ENCODE peak calls at places on chromosomes 16 and 17, in six cellular contexts. One of them, this sample, is unnamed.

GRCh38 chr17:45168991-45169752 is 7.5 kb downstream of the HEXIM2 start:
- DNase-seq in A549: no peak
- DNase-seq in IMR-90: no peak
- DNase-seq in GM12878: no peak
- DNase-seq in HepG2: no peak
- DNase-seq in K562: no peak
- DNase-seq in this sample: no peak

GRCh38 chr17:60305141-60305540 is 86.8 kb downstream of the USP32 start:
- DNase-seq in A549: no peak
- DNase-seq in IMR-90: no peak
- DNase-seq in GM12878: peak; percentile 59
- DNase-seq in HepG2: peak; percentile 39
- DNase-seq in K562: peak; percentile 44
- DNase-seq in this sample: no peak

GRCh38 chr16:2482181-2483107 is 7.5 kb downstream of the TBC1D24 start:
- DNase-seq in A549: no peak
- DNase-seq in IMR-90: peak; percentile 71
- DNase-seq in GM12878: no peak
- DNase-seq in HepG2: no peak
- DNase-seq in K562: no peak
- DNase-seq in this sample: no peak

GRCh38 chr17:28334666-28335200 is 539 bp downstream of the IFT20 start:
- DNase-seq in A549: no peak
- DNase-seq in IMR-90: peak; percentile 63
- DNase-seq in GM12878: no peak
- DNase-seq in HepG2: no peak
- DNase-seq in K562: no peak
- DNase-seq in this sample: no peak

GRCh38 chr16:49854227-49855203 is 1.4 kb downstream of the ZNF423 start:
- DNase-seq in A549: peak; percentile 31
- DNase-seq in IMR-90: no peak
- DNase-seq in GM12878: no peak
- DNase-seq in HepG2: no peak
- DNase-seq in K562: no peak
- DNase-seq in this sample: peak; percentile 59

GRCh38 chr17:28612936-28613872 is 781 bp downstream of the RSKR start:
- DNase-seq in A549: peak; percentile 56
- DNase-seq in IMR-90: peak; percentile 22
- DNase-seq in GM12878: no peak
- DNase-seq in HepG2: peak; percentile 52
- DNase-seq in K562: peak; percentile 68
- DNase-seq in this sample: peak; percentile 41

GRCh38 chr16:50247906-50248608 is 18.3 kb upstream of the ADCY7 start:
- DNase-seq in A549: no peak
- DNase-seq in IMR-90: no peak
- DNase-seq in GM12878: no peak
- DNase-seq in HepG2: no peak
- DNase-seq in K562: no peak
- DNase-seq in this sample: no peak

GRCh38 chr17:49519781-49520180 is 24.7 kb downstream of the NGFR start:
- DNase-seq in A549: no peak
- DNase-seq in IMR-90: no peak
- DNase-seq in GM12878: no peak
- DNase-seq in HepG2: no peak
- DNase-seq in K562: no peak
- DNase-seq in this sample: no peak

GRCh38 chr17:64441772-64442549 is 7.0 kb upstream of the MILR1 start:
- DNase-seq in A549: no peak
- DNase-seq in IMR-90: peak; percentile 54
- DNase-seq in GM12878: no peak
- DNase-seq in HepG2: peak; percentile 47
- DNase-seq in K562: peak; percentile 38
- DNase-seq in this sample: no peak

GRCh38 chr17:42853597-42853967 is 2.6 kb downstream of the AOC3 start:
- DNase-seq in A549: no peak
- DNase-seq in IMR-90: no peak
- DNase-seq in GM12878: no peak
- DNase-seq in HepG2: no peak
- DNase-seq in K562: no peak
- DNase-seq in this sample: no peak

GRCh38 chr16:50253511-50253903 is 12.8 kb upstream of the ADCY7 start:
- DNase-seq in A549: no peak
- DNase-seq in IMR-90: no peak
- DNase-seq in GM12878: no peak
- DNase-seq in HepG2: no peak
- DNase-seq in K562: no peak
- DNase-seq in this sample: no peak

GRCh38 chr17:40910441-40910841 is 25.4 kb upstream of the KRT20 start:
- DNase-seq in A549: no peak
- DNase-seq in IMR-90: peak; percentile 55
- DNase-seq in GM12878: no peak
- DNase-seq in HepG2: no peak
- DNase-seq in K562: no peak
- DNase-seq in this sample: no peak

GRCh38 chr17:65572581-65573282 is 11.3 kb upstream of the AXIN2 start:
- DNase-seq in A549: no peak
- DNase-seq in IMR-90: no peak
- DNase-seq in GM12878: no peak
- DNase-seq in HepG2: peak; percentile 68
- DNase-seq in K562: no peak
- DNase-seq in this sample: no peak

GRCh38 chr17:27666831-27667560 is 36.0 kb downstream of the LGALS9 start:
- DNase-seq in A549: no peak
- DNase-seq in IMR-90: no peak
- DNase-seq in GM12878: no peak
- DNase-seq in HepG2: no peak
- DNase-seq in K562: no peak
- DNase-seq in this sample: no peak

GRCh38 chr16:21194771-21195301 is 16.5 kb downstream of the ZP2 start:
- DNase-seq in A549: no peak
- DNase-seq in IMR-90: no peak
- DNase-seq in GM12878: no peak
- DNase-seq in HepG2: no peak
- DNase-seq in K562: no peak
- DNase-seq in this sample: no peak

GRCh38 chr16:69179255-69180010 is 7.5 kb upstream of the SNTB2 start:
- DNase-seq in A549: no peak
- DNase-seq in IMR-90: peak; percentile 84
- DNase-seq in GM12878: no peak
- DNase-seq in HepG2: peak; percentile 40
- DNase-seq in K562: no peak
- DNase-seq in this sample: no peak

GRCh38 chr17:30345527-30346075 is 11.7 kb upstream of the TMIGD1 start:
- DNase-seq in A549: no peak
- DNase-seq in IMR-90: no peak
- DNase-seq in GM12878: no peak
- DNase-seq in HepG2: peak; percentile 71
- DNase-seq in K562: peak; percentile 64
- DNase-seq in this sample: no peak

GRCh38 chr17:76076765-76077581 is 2.0 kb upstream of the ZACN start:
- DNase-seq in A549: no peak
- DNase-seq in IMR-90: peak; percentile 41
- DNase-seq in GM12878: no peak
- DNase-seq in HepG2: no peak
- DNase-seq in K562: no peak
- DNase-seq in this sample: no peak

GRCh38 chr16:86534779-86535605 is 20.0 kb downstream of the MTHFSD start:
- DNase-seq in A549: no peak
- DNase-seq in IMR-90: no peak
- DNase-seq in GM12878: no peak
- DNase-seq in HepG2: no peak
- DNase-seq in K562: no peak
- DNase-seq in this sample: no peak

GRCh38 chr17:81097134-81097942 is 62.4 kb downstream of the BAIAP2 start:
- DNase-seq in A549: peak; percentile 84
- DNase-seq in IMR-90: peak; percentile 84
- DNase-seq in GM12878: no peak
- DNase-seq in HepG2: peak; percentile 65
- DNase-seq in K562: peak; percentile 93
- DNase-seq in this sample: peak; percentile 75

GRCh38 chr16:67013823-67014640 is 14.9 kb upstream of the CBFB start:
- DNase-seq in A549: peak; percentile 41
- DNase-seq in IMR-90: peak; percentile 46
- DNase-seq in GM12878: no peak
- DNase-seq in HepG2: peak; percentile 46
- DNase-seq in K562: peak; percentile 80
- DNase-seq in this sample: peak; percentile 73

GRCh38 chr17:55381017-55381770 is 40.4 kb downstream of the MMD start:
- DNase-seq in A549: no peak
- DNase-seq in IMR-90: no peak
- DNase-seq in GM12878: no peak
- DNase-seq in HepG2: no peak
- DNase-seq in K562: no peak
- DNase-seq in this sample: no peak

GRCh38 chr17:55377885-55378284 is 43.8 kb downstream of the MMD start:
- DNase-seq in A549: no peak
- DNase-seq in IMR-90: no peak
- DNase-seq in GM12878: no peak
- DNase-seq in HepG2: no peak
- DNase-seq in K562: peak; percentile 46
- DNase-seq in this sample: no peak
- TF ChIP-seq BHLHE40 in A549: no peak
- TF ChIP-seq BHLHE40 in IMR-90: no peak
- TF ChIP-seq BHLHE40 in GM12878: no peak
- TF ChIP-seq BHLHE40 in HepG2: no peak
- TF ChIP-seq BHLHE40 in K562: no peak
- TF ChIP-seq BHLHE40 in this sample: no peak

GRCh38 chr17:12037970-12038369 is 17.3 kb downstream of the MAP2K4 start:
- DNase-seq in A549: no peak
- DNase-seq in IMR-90: no peak
- DNase-seq in GM12878: no peak
- DNase-seq in HepG2: no peak
- DNase-seq in K562: no peak
- DNase-seq in this sample: no peak

GRCh38 chr17:12046786-12047185 is 26.1 kb downstream of the MAP2K4 start:
- DNase-seq in A549: no peak
- DNase-seq in IMR-90: no peak
- DNase-seq in GM12878: no peak
- DNase-seq in HepG2: no peak
- DNase-seq in K562: peak; percentile 9
- DNase-seq in this sample: no peak

GRCh38 chr17:12040478-12040877 is 19.8 kb downstream of the MAP2K4 start:
- DNase-seq in A549: no peak
- DNase-seq in IMR-90: peak; percentile 23
- DNase-seq in GM12878: no peak
- DNase-seq in HepG2: no peak
- DNase-seq in K562: no peak
- DNase-seq in this sample: no peak

GRCh38 chr17:12043702-12044101 is 23.0 kb downstream of the MAP2K4 start:
- DNase-seq in A549: no peak
- DNase-seq in IMR-90: no peak
- DNase-seq in GM12878: no peak
- DNase-seq in HepG2: no peak
- DNase-seq in K562: no peak
- DNase-seq in this sample: no peak

DNA sequence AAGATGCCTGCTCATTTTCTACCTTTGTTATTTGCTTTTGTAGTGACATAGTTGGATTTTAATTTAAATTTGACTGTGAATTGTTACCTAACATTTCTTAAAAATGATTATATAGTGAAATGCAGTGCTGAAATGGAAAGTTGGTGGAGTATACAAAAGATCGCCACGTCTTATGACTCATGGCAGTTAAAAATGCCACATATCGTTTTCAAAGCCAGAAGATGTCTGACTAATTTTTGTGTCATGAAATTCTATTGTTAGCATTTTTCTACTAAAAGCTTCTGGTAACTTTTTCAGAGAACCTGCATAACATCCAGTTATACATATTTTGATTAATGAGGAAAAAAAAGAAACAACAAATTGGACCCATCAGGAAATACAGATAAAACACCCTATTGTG is 20.6 kb downstream of the MAP2K4 start:
- DNase-seq in A549: peak; percentile 37
- DNase-seq in IMR-90: peak; percentile 87
- DNase-seq in GM12878: no peak
- DNase-seq in HepG2: no peak
- DNase-seq in K562: no peak
- DNase-seq in this sample: no peak
- TF ChIP-seq BHLHE40 in A549: no peak
- TF ChIP-seq BHLHE40 in IMR-90: no peak
- TF ChIP-seq BHLHE40 in GM12878: no peak
- TF ChIP-seq BHLHE40 in HepG2: no peak
- TF ChIP-seq BHLHE40 in K562: no peak
- TF ChIP-seq BHLHE40 in this sample: no peak

GRCh38 chr16:53085539-53086450 is 31.0 kb downstream of the CHD9 start:
- DNase-seq in A549: no peak
- DNase-seq in IMR-90: no peak
- DNase-seq in GM12878: no peak
- DNase-seq in HepG2: no peak
- DNase-seq in K562: no peak
- DNase-seq in this sample: no peak
- TF ChIP-seq BHLHE40 in A549: no peak
- TF ChIP-seq BHLHE40 in IMR-90: no peak
- TF ChIP-seq BHLHE40 in GM12878: no peak
- TF ChIP-seq BHLHE40 in HepG2: no peak
- TF ChIP-seq BHLHE40 in K562: no peak
- TF ChIP-seq BHLHE40 in this sample: no peak

GRCh38 chr16:37511-37910 is 15.9 kb downstream of the POLR3K start:
- DNase-seq in A549: no peak
- DNase-seq in IMR-90: no peak
- DNase-seq in GM12878: no peak
- DNase-seq in HepG2: no peak
- DNase-seq in K562: no peak
- DNase-seq in this sample: no peak

GRCh38 chr16:36336-36984 is 16.9 kb downstream of the POLR3K start:
- DNase-seq in A549: no peak
- DNase-seq in IMR-90: no peak
- DNase-seq in GM12878: no peak
- DNase-seq in HepG2: no peak
- DNase-seq in K562: no peak
- DNase-seq in this sample: no peak

GRCh38 chr16:33877-34707 is 19.3 kb downstream of the POLR3K start:
- DNase-seq in A549: no peak
- DNase-seq in IMR-90: no peak
- DNase-seq in GM12878: no peak
- DNase-seq in HepG2: no peak
- DNase-seq in K562: no peak
- DNase-seq in this sample: no peak

GRCh38 chr16:35776-36305 is 17.6 kb downstream of the POLR3K start:
- DNase-seq in A549: no peak
- DNase-seq in IMR-90: no peak
- DNase-seq in GM12878: no peak
- DNase-seq in HepG2: no peak
- DNase-seq in K562: no peak
- DNase-seq in this sample: no peak

GRCh38 chr16:35011-35775 is 18.2 kb downstream of the POLR3K start:
- DNase-seq in A549: no peak
- DNase-seq in IMR-90: no peak
- DNase-seq in GM12878: no peak
- DNase-seq in HepG2: no peak
- DNase-seq in K562: no peak
- DNase-seq in this sample: no peak
- TF ChIP-seq BHLHE40 in A549: no peak
- TF ChIP-seq BHLHE40 in IMR-90: no peak
- TF ChIP-seq BHLHE40 in GM12878: peak; percentile 22
- TF ChIP-seq BHLHE40 in HepG2: no peak
- TF ChIP-seq BHLHE40 in K562: no peak
- TF ChIP-seq BHLHE40 in this sample: no peak